ENCODE peak calls at places on chromosome 20, in nine cellular contexts. L is left lung, G is ELR, A is NCI-H1105, W is dermis microvascular lymphatic vessel endothelial cell, K is iris pigment epithelial cell, D is left ventricle myocardium inferior, V is psoas muscle, C is amniotic stem cell. Y is an unnamed sample.

GRCh38 chr20:44738779-44739477 is 6.7 kb upstream of the KCNK15 start:
- DNase-seq in C (no peak), K (peak), W (peak), A (peak), V (peak), D (no peak), G (peak), L (no peak), Y (peak)

GRCh38 chr20:59938696-59939051 is 1.4 kb downstream of the PPP1R3D start:
- DNase-seq in L (no peak), D (no peak), V (peak), K (peak), W (no peak), C (no peak), A (no peak), G (peak), Y (no peak)

GRCh38 chr20:54284928-54285704 is 77.2 kb downstream of the PFDN4 start:
- DNase-seq in C (no peak), A (no peak), G (no peak), L (no peak), W (no peak), D (no peak), K (peak), V (no peak), Y (no peak)

GRCh38 chr20:36112112-36112511 is 42.4 kb upstream of the EPB41L1 start:
- DNase-seq in D (no peak), A (no peak), G (no peak), C (no peak), W (no peak), V (no peak), K (no peak), L (no peak), Y (no peak)

GRCh38 chr20:10902836-10903410 is 229.1 kb upstream of the JAG1 start:
- DNase-seq in V (no peak), D (no peak), W (no peak), K (peak), C (no peak), A (no peak), G (no peak), L (no peak), Y (no peak)

GRCh38 chr20:58623579-58624473 is 27.3 kb upstream of the STX16 start:
- DNase-seq in K (peak), L (peak), G (peak), C (peak), W (peak), V (peak), D (peak), A (no peak), Y (peak)

GRCh38 chr20:63416631-63417030 is 55.5 kb upstream of the CHRNA4 start:
- DNase-seq in K (no peak), A (no peak), D (no peak), W (no peak), L (no peak), C (no peak), V (no peak), G (no peak), Y (no peak)

GRCh38 chr20:63828124-63828523 is 2.9 kb downstream of the ZBTB46 start:
- DNase-seq in D (no peak), A (no peak), C (no peak), G (no peak), W (no peak), K (no peak), V (no peak), L (no peak), Y (no peak)